ENCODE peak calls at places on chromosome 19, in nine cellular contexts. K is AG08396, R is neural crest cell, F is dermis blood vessel endothelial cell, Z is iPS-NIHi11, Y is GM03348, H is SJSA1, S is GM12865, O is IMR-90. X is an unnamed sample.

GRCh38 chr19:8640402-8641004 is 10.1 kb downstream of the NFILZ start:
- DNase-seq in K (no peak), R (no peak), F (no peak), Z (no peak), Y (no peak), H (no peak), S (no peak), O (no peak), X (no peak)

GRCh38 chr19:6803036-6803404 is 30.5 kb downstream of the VAV1 start:
- DNase-seq in K (no peak), R (no peak), F (no peak), Z (no peak), Y (no peak), H (no peak), S (peak), O (no peak), X (no peak)

GRCh38 chr19:4030981-4031380 is 23.4 kb downstream of the PIAS4 start:
- DNase-seq in K (no peak), R (no peak), F (no peak), Z (no peak), Y (no peak), H (no peak), S (no peak), O (no peak), X (no peak)

GRCh38 chr19:48470281-48470680 is 1.1 kb downstream of the CYTH2 start:
- DNase-seq in K (no peak), R (no peak), F (no peak), Z (no peak), Y (no peak), H (no peak), S (no peak), O (no peak), X (no peak)

GRCh38 chr19:40235238-40236025 is 8.9 kb upstream of the CCNP start:
- DNase-seq in K (no peak), R (no peak), F (no peak), Z (peak), Y (no peak), H (no peak), S (no peak), O (no peak), X (no peak)

GRCh38 chr19:54418030-54418929 is 3.0 kb downstream of the TTYH1 start:
- DNase-seq in K (no peak), R (no peak), F (no peak), Z (no peak), Y (peak), H (no peak), S (peak), O (peak), X (no peak)

GRCh38 chr19:19385900-19386339 is 19.6 kb upstream of the GATAD2A start:
- DNase-seq in K (no peak), R (no peak), F (no peak), Z (peak), Y (no peak), H (peak), S (no peak), O (no peak), X (peak)

GRCh38 chr19:49318296-49318695 is 6.7 kb downstream of the SLC6A16 start:
- DNase-seq in K (no peak), R (no peak), F (no peak), Z (no peak), Y (no peak), H (no peak), S (no peak), O (no peak), X (no peak)

GRCh38 chr19:19280561-19280960 is 7.5 kb upstream of the TM6SF2 start:
- DNase-seq in K (no peak), R (no peak), F (no peak), Z (no peak), Y (peak), H (no peak), S (no peak), O (peak), X (no peak)

GRCh38 chr19:4374451-4375163 is 25.7 kb downstream of the SH3GL1 start:
- DNase-seq in K (peak), R (no peak), F (peak), Z (no peak), Y (peak), H (peak), S (no peak), O (peak), X (peak)

GRCh38 chr19:47377801-47378200 is 28.7 kb downstream of the DHX34 start:
- DNase-seq in K (no peak), R (no peak), F (no peak), Z (no peak), Y (no peak), H (no peak), S (no peak), O (no peak), X (no peak)

GRCh38 chr19:13350761-13351160 is 155.5 kb downstream of the CACNA1A start:
- DNase-seq in K (no peak), R (no peak), F (no peak), Z (no peak), Y (no peak), H (no peak), S (no peak), O (peak), X (no peak)

GRCh38 chr19:31085125-31085524 is 264.1 kb downstream of the TSHZ3 start:
- DNase-seq in K (no peak), R (no peak), F (no peak), Z (no peak), Y (no peak), H (no peak), S (no peak), O (no peak), X (no peak)

GRCh38 chr19:44875666-44876418 is 15.2 kb upstream of the TOMM40 start:
- DNase-seq in K (no peak), R (no peak), F (peak), Z (no peak), Y (no peak), H (peak), S (no peak), O (peak), X (no peak)

GRCh38 chr19:15673176-15673654 is 328 bp downstream of the CYP4F12 start:
- DNase-seq in K (no peak), R (no peak), F (no peak), Z (no peak), Y (no peak), H (no peak), S (no peak), O (no peak), X (no peak)

GRCh38 chr19:23071087-23071511 is 45.7 kb upstream of the ZNF730 start:
- DNase-seq in K (peak), R (no peak), F (peak), Z (peak), Y (peak), H (no peak), S (no peak), O (peak), X (no peak)

GRCh38 chr19:18915639-18916038 is 3.5 kb downstream of the COPE start:
- DNase-seq in K (peak), R (peak), F (peak), Z (peak), Y (peak), H (no peak), S (peak), O (peak), X (peak)

GRCh38 chr19:35797663-35798062 is 15.0 kb downstream of the PRODH2 start:
- DNase-seq in K (no peak), R (no peak), F (no peak), Z (peak), Y (no peak), H (no peak), S (no peak), O (no peak), X (no peak)

GRCh38 chr19:48907671-48908070 is 7.6 kb downstream of the NUCB1 start:
- DNase-seq in K (no peak), R (no peak), F (no peak), Z (no peak), Y (no peak), H (no peak), S (no peak), O (no peak), X (no peak)

GRCh38 chr19:310141-310651 is 19.0 kb upstream of the PLPP2 start:
- DNase-seq in K (no peak), R (no peak), F (peak), Z (no peak), Y (peak), H (no peak), S (no peak), O (no peak), X (peak)

GRCh38 chr19:37466798-37467607 is at the start of gene ZNF569:
- DNase-seq in K (peak), R (peak), F (peak), Z (peak), Y (peak), H (peak), S (peak), O (peak), X (peak)

GRCh38 chr19:17249887-17250548 is 4.3 kb upstream of the NR2F6 start:
- DNase-seq in K (no peak), R (no peak), F (no peak), Z (no peak), Y (no peak), H (no peak), S (no peak), O (no peak), X (no peak)

GRCh38 chr19:19445911-19446361 is 40.5 kb downstream of the GATAD2A start:
- DNase-seq in K (no peak), R (no peak), F (no peak), Z (no peak), Y (no peak), H (no peak), S (peak), O (peak), X (no peak)

GRCh38 chr19:39406656-39407393 is at the start of gene ZFP36:
- DNase-seq in K (peak), R (peak), F (peak), Z (peak), Y (peak), H (peak), S (peak), O (peak), X (peak)

GRCh38 chr19:45640849-45641273 is 1.7 kb upstream of the EML2 start:
- DNase-seq in K (no peak), R (no peak), F (no peak), Z (no peak), Y (no peak), H (no peak), S (peak), O (no peak), X (no peak)

GRCh38 chr19:28358604-28359003 is 854.3 kb downstream of the UQCRFS1 start:
- DNase-seq in K (no peak), R (no peak), F (no peak), Z (no peak), Y (no peak), H (no peak), S (no peak), O (no peak), X (no peak)

GRCh38 chr19:18155095-18156087 is 2.4 kb downstream of the PIK3R2 start:
- DNase-seq in K (no peak), R (no peak), F (no peak), Z (no peak), Y (no peak), H (no peak), S (no peak), O (no peak), X (no peak)

GRCh38 chr19:48510421-48511268 is 990 bp downstream of the LMTK3 start:
- DNase-seq in K (peak), R (peak), F (peak), Z (peak), Y (peak), H (no peak), S (peak), O (peak), X (peak)

GRCh38 chr19:21835429-21835809 is 563 bp downstream of the ZNF43 start:
- DNase-seq in K (no peak), R (no peak), F (no peak), Z (no peak), Y (no peak), H (no peak), S (no peak), O (no peak), X (no peak)

GRCh38 chr19:16094360-16095070 is 17.2 kb upstream of the RAB8A start:
- DNase-seq in K (no peak), R (no peak), F (no peak), Z (no peak), Y (no peak), H (no peak), S (no peak), O (no peak), X (no peak)

GRCh38 chr19:44948763-44949374 is 3.0 kb downstream of the APOC2 start:
- DNase-seq in K (no peak), R (no peak), F (no peak), Z (no peak), Y (no peak), H (no peak), S (no peak), O (no peak), X (no peak)

GRCh38 chr19:9296336-9296735 is 13.3 kb downstream of the ZNF699 start:
- DNase-seq in K (no peak), R (no peak), F (no peak), Z (no peak), Y (no peak), H (no peak), S (no peak), O (no peak), X (no peak)

GRCh38 chr19:18118420-18119242 is 21.1 kb downstream of the MAST3 start:
- DNase-seq in K (no peak), R (no peak), F (no peak), Z (no peak), Y (no peak), H (no peak), S (no peak), O (peak), X (no peak)

X was measured in endothelial cell of umbilical vein.